ENCODE peak calls at places on chromosome 20, in six cellular contexts. Z is upper lobe of right lung; N is neural progenitor cell; O is left lung; Q is HCT116; B is CD4-positive, alpha-beta memory T cell. R is an unnamed sample.

GRCh38 chr20:48460681-48461080 is 367.1 kb downstream of the PREX1 start:
- DNase-seq in Z (no peak), N (no peak), O (no peak), Q (no peak), B (no peak), R (no peak)

GRCh38 chr20:43448748-43449535 is 8.8 kb upstream of the SRSF6 start:
- DNase-seq in Z (no peak), N (peak; percentile 67), O (no peak), Q (peak; percentile 36), B (peak; percentile 32), R (no peak)

GRCh38 chr20:20827992-20828597 is 115.7 kb upstream of the RALGAPA2 start:
- DNase-seq in Z (no peak), N (no peak), O (no peak), Q (no peak), B (no peak), R (no peak)

GRCh38 chr20:49286689-49287551 is 9.1 kb upstream of the ZNFX1 start:
- DNase-seq in Z (no peak), N (peak; percentile 30), O (no peak), Q (no peak), B (no peak), R (no peak)

GRCh38 chr20:12019677-12020076 is 102.0 kb downstream of the BTBD3 start:
- DNase-seq in Z (no peak), N (no peak), O (no peak), Q (no peak), B (no peak), R (no peak)

GRCh38 chr20:5008743-5009142 is 7.4 kb upstream of the SLC23A2 start:
- DNase-seq in Z (no peak), N (no peak), O (peak; percentile 47), Q (no peak), B (no peak), R (no peak)

GRCh38 chr20:50883856-50884255 is 47.4 kb downstream of the ADNP start:
- DNase-seq in Z (no peak), N (no peak), O (no peak), Q (no peak), B (no peak), R (no peak)

GRCh38 chr20:822651-823325 is 10.7 kb upstream of the FAM110A start:
- DNase-seq in Z (peak; percentile 40), N (no peak), O (no peak), Q (no peak), B (no peak), R (no peak)

GRCh38 chr20:50358959-50359358 is 151.2 kb upstream of the PTPN1 start:
- DNase-seq in Z (no peak), N (no peak), O (no peak), Q (no peak), B (no peak), R (no peak)

GRCh38 chr20:49976542-49976941 is 6.2 kb upstream of the SNAI1 start:
- DNase-seq in Z (no peak), N (no peak), O (no peak), Q (no peak), B (no peak), R (no peak)

GRCh38 chr20:32472581-32473207 is 112.4 kb downstream of the NOL4L start:
- DNase-seq in Z (no peak), N (no peak), O (no peak), Q (no peak), B (no peak), R (no peak)

GRCh38 chr20:1848378-1848777 is 46.8 kb upstream of the SIRPA start:
- DNase-seq in Z (no peak), N (no peak), O (no peak), Q (no peak), B (no peak), R (no peak)

GRCh38 chr20:41895216-41895615 is 277.0 kb upstream of the CHD6 start:
- DNase-seq in Z (no peak), N (no peak), O (no peak), Q (no peak), B (no peak), R (no peak)

GRCh38 chr20:34437330-34437986 is 74.4 kb downstream of the ITCH start:
- DNase-seq in Z (no peak), N (no peak), O (no peak), Q (no peak), B (no peak), R (no peak)

GRCh38 chr20:57161478-57162194 is 104.8 kb downstream of the BMP7 start:
- DNase-seq in Z (no peak), N (no peak), O (no peak), Q (no peak), B (no peak), R (no peak)

GRCh38 chr20:63079971-63080370 is 73.2 kb upstream of the BHLHE23 start:
- DNase-seq in Z (peak; percentile 26), N (no peak), O (no peak), Q (no peak), B (no peak), R (peak; percentile 20)

GRCh38 chr20:63230800-63231268 is 4.9 kb upstream of the BIRC7 start:
- DNase-seq in Z (no peak), N (peak; percentile 92), O (no peak), Q (no peak), B (no peak), R (no peak)

GRCh38 chr20:58197185-58197469 is 31.3 kb downstream of the ANKRD60 start:
- DNase-seq in Z (no peak), N (no peak), O (no peak), Q (no peak), B (no peak), R (no peak)

GRCh38 chr20:10761786-10762185 is 88.0 kb upstream of the JAG1 start:
- DNase-seq in Z (no peak), N (no peak), O (no peak), Q (no peak), B (no peak), R (no peak)

GRCh38 chr20:12555369-12555768 is 453.4 kb upstream of the SPTLC3 start:
- DNase-seq in Z (no peak), N (no peak), O (no peak), Q (no peak), B (no peak), R (no peak)

GRCh38 chr20:34643919-34644318 is 33.0 kb downstream of the PIGU start:
- DNase-seq in Z (no peak), N (no peak), O (no peak), Q (no peak), B (no peak), R (no peak)

GRCh38 chr20:6898928-6899327 is 131.4 kb downstream of the BMP2 start:
- DNase-seq in Z (no peak), N (peak; percentile 28), O (no peak), Q (no peak), B (no peak), R (no peak)

GRCh38 chr20:17708675-17709360 is 9.1 kb downstream of the BANF2 start:
- DNase-seq in Z (no peak), N (peak; percentile 15), O (no peak), Q (no peak), B (no peak), R (no peak)

GRCh38 chr20:35551485-35551884 is 9.6 kb downstream of the ERGIC3 start:
- DNase-seq in Z (no peak), N (no peak), O (no peak), Q (no peak), B (no peak), R (no peak)

GRCh38 chr20:38926934-38927616 is 858 bp downstream of the FAM83D start:
- DNase-seq in Z (no peak), N (no peak), O (no peak), Q (no peak), B (no peak), R (no peak)

DNA sequence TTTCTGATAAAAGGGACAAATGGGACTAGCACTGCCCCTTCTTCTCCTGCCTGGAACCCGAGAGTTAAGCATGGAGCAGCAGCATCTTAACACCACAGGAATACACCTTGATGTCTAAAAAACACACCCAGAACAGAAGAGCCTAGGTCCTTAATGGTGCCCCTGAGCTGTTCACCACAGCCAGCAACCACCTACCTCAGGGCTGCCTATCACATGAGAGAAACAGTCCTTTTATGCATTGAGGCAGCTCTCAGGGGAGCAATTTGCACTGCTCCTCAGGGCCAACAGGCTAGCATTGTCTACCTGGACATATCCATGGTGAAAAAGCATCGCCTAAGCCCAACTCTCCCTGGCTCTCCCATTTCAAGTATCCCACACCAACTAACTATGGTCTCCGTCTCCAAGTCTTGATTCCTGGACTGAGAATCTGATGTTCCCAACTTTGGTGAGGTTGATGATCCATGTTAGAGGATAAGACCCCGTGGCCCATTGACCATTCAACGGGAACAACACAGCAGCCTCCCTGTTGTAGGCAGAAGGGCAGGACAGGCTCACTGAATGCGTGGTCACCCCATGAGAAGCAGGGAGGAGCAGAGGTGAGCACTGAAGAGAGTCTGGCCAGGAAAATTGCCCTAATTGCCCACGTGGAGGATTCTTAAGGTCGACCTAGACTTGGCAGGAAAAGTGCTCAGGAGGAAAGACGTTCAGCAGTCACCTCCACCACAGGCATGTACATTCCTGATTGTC is 4.1 kb upstream of the APMAP start:
- DNase-seq in Z (no peak), N (no peak), O (no peak), Q (no peak), B (no peak), R (no peak)
- H3K4me1 ChIP-seq in Z (peaks cover 35% of the 10 kb centered on the region), N (peaks cover 1% of the 10 kb centered on the region), O (peaks cover 6% of the 10 kb centered on the region), Q (peaks cover 4% of the 10 kb centered on the region), B (peaks cover 20% of the 10 kb centered on the region), R (no peaks in the 10 kb centered on the region)

DNA sequence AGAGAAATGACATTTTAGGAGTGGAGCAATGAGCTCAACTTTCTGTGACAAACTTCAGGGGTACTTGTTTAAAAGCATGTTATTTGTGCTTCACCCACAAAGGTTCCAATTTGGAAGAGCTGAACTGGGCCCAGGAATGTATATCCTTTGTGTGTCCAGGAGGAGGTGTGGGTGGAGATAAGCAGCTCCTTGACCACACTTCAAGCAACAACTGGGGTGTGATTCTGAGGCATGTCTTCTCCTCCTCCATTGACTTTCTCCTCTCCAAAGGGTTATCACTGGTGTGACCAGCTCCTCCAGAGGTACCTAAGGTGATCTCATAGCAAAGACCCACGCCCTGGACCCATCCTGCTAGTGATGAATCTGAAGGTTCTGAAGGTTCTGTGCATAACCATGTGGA is 60.7 kb upstream of the CD93 start:
- DNase-seq in Z (no peak), N (no peak), O (no peak), Q (no peak), B (no peak), R (no peak)
- H3K4me1 ChIP-seq in Z (peaks cover 39% of the 10 kb centered on the region), N (no peaks in the 10 kb centered on the region), O (peaks cover 21% of the 10 kb centered on the region), Q (peaks cover 29% of the 10 kb centered on the region), B (peaks cover 19% of the 10 kb centered on the region), R (no peaks in the 10 kb centered on the region)

GRCh38 chr20:36851490-36851889 is 24.4 kb upstream of the TLDC2 start:
- DNase-seq in Z (no peak), N (no peak), O (no peak), Q (no peak), B (no peak), R (no peak)
- H3K4me1 ChIP-seq in Z (peaks cover 61% of the 10 kb centered on the region), N (peaks cover 7% of the 10 kb centered on the region), O (peaks cover 29% of the 10 kb centered on the region), Q (peaks cover 10% of the 10 kb centered on the region), B (peaks cover 10% of the 10 kb centered on the region), R (no peaks in the 10 kb centered on the region)

GRCh38 chr20:3782597-3782996 is 1.3 kb upstream of the SPEF1 start:
- DNase-seq in Z (no peak), N (no peak), O (no peak), Q (no peak), B (no peak), R (no peak)
- H3K4me1 ChIP-seq in Z (peaks cover 35% of the 10 kb centered on the region), N (peaks cover 8% of the 10 kb centered on the region), O (peaks cover 28% of the 10 kb centered on the region), Q (peaks cover 13% of the 10 kb centered on the region), B (peaks cover 53% of the 10 kb centered on the region), R (peaks cover 31% of the 10 kb centered on the region)

R was measured in right lobe of liver.